ENCODE peak calls at places on chromosomes 2 and 18, in five cellular contexts. N is HL-60, A is lung, T is MM.1S, D is colonic mucosa. H is an unnamed sample.

GRCh38 chr18:48218285-48219022 is 190.7 kb downstream of the ZBTB7C start:
- DNase-seq in N (no peak), A (peak), T (no peak), D (no peak), H (no peak)

GRCh38 chr18:25896178-25896780 is 194.1 kb downstream of the SS18 start:
- DNase-seq in N (peak), A (no peak), T (peak), D (peak), H (peak)

GRCh38 chr2:151947524-151948165 is 119.4 kb upstream of the ARL5A start:
- DNase-seq in N (no peak), A (peak), T (no peak), D (no peak), H (no peak)

GRCh38 chr2:28452534-28453081 is 43.3 kb upstream of the PLB1 start:
- DNase-seq in N (peak), A (peak), T (peak), D (peak), H (peak)

GRCh38 chr18:43935051-43935412 is 657.7 kb upstream of the SYT4 start:
- DNase-seq in N (no peak), A (no peak), T (no peak), D (no peak), H (peak)

GRCh38 chr2:121596221-121597080 is 52.8 kb downstream of the CLASP1 start:
- DNase-seq in N (peak), A (no peak), T (no peak), D (peak), H (peak)

GRCh38 chr2:33033524-33034150 is 86.9 kb downstream of the LTBP1 start:
- DNase-seq in N (no peak), A (no peak), T (peak), D (no peak), H (peak)

GRCh38 chr18:37665346-37665745 is 99.7 kb upstream of the CELF4 start:
- DNase-seq in N (no peak), A (peak), T (no peak), D (no peak), H (no peak)

GRCh38 chr2:201507725-201508124 is 56.2 kb downstream of the STRADB start:
- DNase-seq in N (peak), A (no peak), T (no peak), D (no peak), H (no peak)

GRCh38 chr2:73999881-74000597 is 15.3 kb downstream of the TET3 start:
- DNase-seq in N (no peak), A (no peak), T (no peak), D (peak), H (peak)

GRCh38 chr2:239675856-239676715 is 275.3 kb upstream of the HDAC4 start:
- DNase-seq in N (no peak), A (no peak), T (no peak), D (no peak), H (no peak)

GRCh38 chr2:85130407-85130806 is 2.8 kb upstream of the TCF7L1 start:
- DNase-seq in N (no peak), A (no peak), T (no peak), D (no peak), H (no peak)

GRCh38 chr2:85132392-85132791 is 800 bp upstream of the TCF7L1 start:
- DNase-seq in N (no peak), A (no peak), T (no peak), D (no peak), H (no peak)

GRCh38 chr2:85129861-85130260 is 3.3 kb upstream of the TCF7L1 start:
- DNase-seq in N (no peak), A (no peak), T (no peak), D (no peak), H (no peak)

GRCh38 chr2:85132834-85133637 is at the start of gene TCF7L1:
- DNase-seq in N (peak), A (peak), T (peak), D (peak), H (peak)

GRCh38 chr2:85131116-85131515 is 2.1 kb upstream of the TCF7L1 start:
- DNase-seq in N (no peak), A (no peak), T (no peak), D (no peak), H (peak)
- TF ChIP-seq CTCF in N (no peak), A (peak), T (no peak), D (peak), H (peak)

GRCh38 chr2:9802576-9802993 is 40.7 kb upstream of the TAF1B start:
- DNase-seq in N (no peak), A (no peak), T (no peak), D (no peak), H (no peak)

GRCh38 chr2:9800639-9800974 is 42.7 kb upstream of the TAF1B start:
- DNase-seq in N (no peak), A (no peak), T (no peak), D (no peak), H (no peak)

GRCh38 chr2:9799011-9799596 is 44.2 kb upstream of the TAF1B start:
- DNase-seq in N (no peak), A (no peak), T (no peak), D (peak), H (no peak)

GRCh38 chr2:9799729-9800632 is 43.3 kb upstream of the TAF1B start:
- DNase-seq in N (peak), A (peak), T (peak), D (peak), H (peak)

DNA sequence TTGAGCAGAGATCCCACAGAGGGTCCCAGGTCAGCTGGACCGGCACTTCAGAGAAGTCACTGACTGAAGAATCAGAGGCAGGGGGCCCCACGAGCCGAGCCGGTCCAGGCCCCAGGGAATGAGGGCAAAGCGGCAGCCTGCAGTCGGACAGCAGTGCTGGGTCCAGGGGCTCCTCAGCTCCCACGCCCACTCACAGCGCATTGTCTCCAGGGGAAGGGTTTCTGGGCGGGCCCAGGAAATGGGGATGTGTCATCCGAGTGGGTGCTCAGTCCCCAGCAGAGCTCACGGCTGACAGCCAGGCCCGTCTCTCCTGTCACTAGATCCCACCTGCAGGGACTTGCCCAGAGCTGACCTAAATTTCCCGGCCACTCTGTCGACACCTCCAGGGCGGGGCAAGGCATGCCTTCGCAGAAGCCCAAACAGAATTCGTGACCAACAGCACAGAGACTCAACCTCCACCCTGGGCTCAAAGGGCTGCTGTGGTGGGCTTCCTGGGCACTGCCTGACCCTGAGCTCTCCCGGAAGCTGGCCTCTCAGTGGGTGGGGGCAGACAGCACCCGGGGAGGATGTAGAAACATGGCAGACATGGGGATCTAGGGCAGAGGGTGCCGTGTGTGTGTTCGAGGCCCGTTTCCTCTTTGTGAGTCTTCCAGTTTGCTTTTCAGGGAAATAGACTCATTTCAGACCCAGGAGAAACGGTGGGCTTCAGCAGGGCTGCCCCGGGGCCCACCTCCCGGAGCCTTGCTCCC is 42.1 kb upstream of the TAF1B start:
- DNase-seq in N (no peak), A (peak), T (no peak), D (no peak), H (peak)
- H3K4me3 ChIP-seq in N (no peak), A (no peak), T (no peak), D (no peak), H (no peak)

GRCh38 chr2:54772110-54772509 is 48.6 kb downstream of the EML6 start:
- DNase-seq in N (no peak), A (no peak), T (no peak), D (no peak), H (peak)

GRCh38 chr2:54772531-54772930 is 49.1 kb downstream of the EML6 start:
- DNase-seq in N (no peak), A (no peak), T (no peak), D (no peak), H (no peak)

GRCh38 chr2:54773233-54773632 is 49.8 kb downstream of the EML6 start:
- DNase-seq in N (no peak), A (no peak), T (no peak), D (no peak), H (no peak)

GRCh38 chr2:54775710-54776109 is 52.2 kb downstream of the EML6 start:
- DNase-seq in N (no peak), A (no peak), T (no peak), D (no peak), H (no peak)

GRCh38 chr2:54773838-54774237 is 50.4 kb downstream of the EML6 start:
- DNase-seq in N (no peak), A (no peak), T (no peak), D (no peak), H (no peak)
- TF ChIP-seq CTCF in N (no peak), A (no peak), T (peak), D (no peak), H (peak)

GRCh38 chr2:233477548-233478433 is 88.8 kb downstream of the USP40 start:
- DNase-seq in N (no peak), A (peak), T (no peak), D (no peak), H (no peak)
- H3K4me3 ChIP-seq in N (no peak), A (no peak), T (no peak), D (no peak), H (no peak)

GRCh38 chr2:46488389-46488788 is 9.0 kb downstream of the TMEM247 start:
- DNase-seq in N (no peak), A (no peak), T (no peak), D (no peak), H (no peak)
- TF ChIP-seq CTCF in N (no peak), A (no peak), T (no peak), D (no peak), H (no peak)

H was measured in fibroblast of villous mesenchyme.